ENCODE peak calls at places on chromosomes 3 and 15, in six cellular contexts. One of them, this sample, is unnamed.

GRCh38 chr3:28726840-28727239 is 378.2 kb upstream of the AZI2 start:
- DNase-seq in mesenchymal stem cell: peak; percentile 29
- DNase-seq in mesendoderm: peak; percentile 86
- DNase-seq in effector memory CD4-positive, alpha-beta T cell: no peak
- DNase-seq in osteoblast: peak; percentile 15
- DNase-seq in body of pancreas: peak; percentile 81
- DNase-seq in this sample: peak; percentile 66

GRCh38 chr3:121462565-121462964 is 83.2 kb downstream of the POLQ start:
- DNase-seq in mesenchymal stem cell: no peak
- DNase-seq in mesendoderm: no peak
- DNase-seq in effector memory CD4-positive, alpha-beta T cell: no peak
- DNase-seq in osteoblast: no peak
- DNase-seq in body of pancreas: no peak
- DNase-seq in this sample: no peak

GRCh38 chr15:94924971-94925593 is 693.7 kb downstream of the MCTP2 start:
- DNase-seq in mesenchymal stem cell: no peak
- DNase-seq in mesendoderm: no peak
- DNase-seq in effector memory CD4-positive, alpha-beta T cell: no peak
- DNase-seq in osteoblast: no peak
- DNase-seq in body of pancreas: no peak
- DNase-seq in this sample: no peak

GRCh38 chr15:85049805-85050204 is 68.1 kb downstream of the PDE8A start:
- DNase-seq in mesenchymal stem cell: no peak
- DNase-seq in mesendoderm: no peak
- DNase-seq in effector memory CD4-positive, alpha-beta T cell: no peak
- DNase-seq in osteoblast: no peak
- DNase-seq in body of pancreas: no peak
- DNase-seq in this sample: no peak

GRCh38 chr3:33372218-33373081 is 67.8 kb downstream of the UBP1 start:
- DNase-seq in mesenchymal stem cell: peak; percentile 74
- DNase-seq in mesendoderm: peak; percentile 63
- DNase-seq in effector memory CD4-positive, alpha-beta T cell: no peak
- DNase-seq in osteoblast: no peak
- DNase-seq in body of pancreas: peak; percentile 53
- DNase-seq in this sample: peak; percentile 84

GRCh38 chr3:148318240-148318639 is 379.5 kb upstream of the AGTR1 start:
- DNase-seq in mesenchymal stem cell: peak; percentile 13
- DNase-seq in mesendoderm: no peak
- DNase-seq in effector memory CD4-positive, alpha-beta T cell: no peak
- DNase-seq in osteoblast: no peak
- DNase-seq in body of pancreas: no peak
- DNase-seq in this sample: no peak

GRCh38 chr15:73907018-73907394 is 19.3 kb upstream of the LOXL1 start:
- DNase-seq in mesenchymal stem cell: no peak
- DNase-seq in mesendoderm: no peak
- DNase-seq in effector memory CD4-positive, alpha-beta T cell: no peak
- DNase-seq in osteoblast: no peak
- DNase-seq in body of pancreas: no peak
- DNase-seq in this sample: no peak

GRCh38 chr3:67654832-67655152 is 380 bp upstream of the SUCLG2 start:
- DNase-seq in mesenchymal stem cell: no peak
- DNase-seq in mesendoderm: no peak
- DNase-seq in effector memory CD4-positive, alpha-beta T cell: peak; percentile 16
- DNase-seq in osteoblast: no peak
- DNase-seq in body of pancreas: no peak
- DNase-seq in this sample: peak; percentile 6

GRCh38 chr15:48433226-48433886 is 102.1 kb downstream of the DUT start:
- DNase-seq in mesenchymal stem cell: no peak
- DNase-seq in mesendoderm: no peak
- DNase-seq in effector memory CD4-positive, alpha-beta T cell: no peak
- DNase-seq in osteoblast: peak; percentile 48
- DNase-seq in body of pancreas: no peak
- DNase-seq in this sample: peak; percentile 75

DNA sequence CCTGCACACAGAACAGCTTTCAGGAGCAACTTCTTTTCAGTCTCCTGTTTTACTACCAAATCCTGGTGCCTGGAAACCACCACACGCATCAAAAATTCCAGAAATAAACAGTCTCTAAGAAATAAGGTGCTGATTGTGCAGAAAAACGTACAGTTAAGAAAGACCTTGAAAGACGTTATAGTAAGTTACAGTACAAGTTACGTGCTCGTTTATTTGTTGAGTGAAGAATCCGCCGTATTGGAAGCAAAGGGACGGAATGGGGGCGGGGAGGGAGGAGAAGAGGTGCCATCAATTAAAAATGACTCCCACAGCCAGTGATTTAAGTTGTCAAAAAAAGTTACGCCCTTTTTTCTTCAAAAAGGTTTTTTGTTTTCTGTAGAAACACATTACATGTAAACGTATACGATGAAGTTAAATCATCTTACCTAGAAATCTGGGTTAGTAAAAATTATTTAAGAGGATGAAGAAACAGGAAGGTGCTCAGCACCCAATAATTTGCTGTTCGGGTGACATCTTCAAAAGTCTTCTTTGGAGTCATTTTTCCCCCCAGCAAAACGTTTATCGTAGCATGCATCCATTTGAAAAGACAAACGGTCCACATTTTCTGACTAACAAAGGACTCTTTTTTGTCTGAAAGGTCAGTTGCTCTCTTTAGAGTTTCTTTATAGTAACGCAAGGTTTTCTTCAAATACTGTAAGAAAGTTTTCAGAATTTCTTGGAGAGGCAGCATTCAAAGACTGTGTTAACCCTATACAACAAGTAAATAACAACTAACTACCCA is 782 bp upstream of the UACA start:
- DNase-seq in mesenchymal stem cell: no peak
- DNase-seq in mesendoderm: no peak
- DNase-seq in effector memory CD4-positive, alpha-beta T cell: no peak
- DNase-seq in osteoblast: no peak
- DNase-seq in body of pancreas: peak; percentile 28
- DNase-seq in this sample: no peak
- H3K4me1 ChIP-seq in mesenchymal stem cell: peaks cover 1% of the 10 kb centered on the region
- H3K4me1 ChIP-seq in mesendoderm: no peaks in the 10 kb centered on the region
- H3K4me1 ChIP-seq in effector memory CD4-positive, alpha-beta T cell: peaks cover 19% of the 10 kb centered on the region
- H3K4me1 ChIP-seq in osteoblast: peaks cover 61% of the 10 kb centered on the region
- H3K4me1 ChIP-seq in body of pancreas: peaks cover 13% of the 10 kb centered on the region
- H3K4me1 ChIP-seq in this sample: peaks cover 16% of the 10 kb centered on the region

GRCh38 chr15:79440355-79440908 is 8.3 kb downstream of the MINAR1 start:
- DNase-seq in mesenchymal stem cell: no peak
- DNase-seq in mesendoderm: no peak
- DNase-seq in effector memory CD4-positive, alpha-beta T cell: no peak
- DNase-seq in osteoblast: no peak
- DNase-seq in body of pancreas: no peak
- DNase-seq in this sample: no peak
- H3K27ac ChIP-seq in mesenchymal stem cell: no peak overlapping the region
- H3K27ac ChIP-seq in mesendoderm: no peak overlapping the region
- H3K27ac ChIP-seq in effector memory CD4-positive, alpha-beta T cell: no peak overlapping the region
- H3K27ac ChIP-seq in osteoblast: no peak overlapping the region
- H3K27ac ChIP-seq in body of pancreas: no peak overlapping the region
- H3K27ac ChIP-seq in this sample: no peak overlapping the region

GRCh38 chr3:24184528-24185176 is 239.6 kb downstream of the NR1D2 start:
- DNase-seq in mesenchymal stem cell: no peak
- DNase-seq in mesendoderm: no peak
- DNase-seq in effector memory CD4-positive, alpha-beta T cell: no peak
- DNase-seq in osteoblast: no peak
- DNase-seq in body of pancreas: no peak
- DNase-seq in this sample: no peak

GRCh38 chr3:24177201-24177600 is 232.1 kb downstream of the NR1D2 start:
- DNase-seq in mesenchymal stem cell: no peak
- DNase-seq in mesendoderm: no peak
- DNase-seq in effector memory CD4-positive, alpha-beta T cell: no peak
- DNase-seq in osteoblast: no peak
- DNase-seq in body of pancreas: no peak
- DNase-seq in this sample: no peak

GRCh38 chr3:24180616-24181015 is 235.5 kb downstream of the NR1D2 start:
- DNase-seq in mesenchymal stem cell: no peak
- DNase-seq in mesendoderm: no peak
- DNase-seq in effector memory CD4-positive, alpha-beta T cell: no peak
- DNase-seq in osteoblast: peak; percentile 3
- DNase-seq in body of pancreas: no peak
- DNase-seq in this sample: no peak

GRCh38 chr3:24182756-24183155 is 237.7 kb downstream of the NR1D2 start:
- DNase-seq in mesenchymal stem cell: no peak
- DNase-seq in mesendoderm: peak; percentile 11
- DNase-seq in effector memory CD4-positive, alpha-beta T cell: no peak
- DNase-seq in osteoblast: peak; percentile 17
- DNase-seq in body of pancreas: no peak
- DNase-seq in this sample: no peak

GRCh38 chr3:24181256-24181655 is 236.2 kb downstream of the NR1D2 start:
- DNase-seq in mesenchymal stem cell: no peak
- DNase-seq in mesendoderm: no peak
- DNase-seq in effector memory CD4-positive, alpha-beta T cell: no peak
- DNase-seq in osteoblast: no peak
- DNase-seq in body of pancreas: peak; percentile 27
- DNase-seq in this sample: no peak
- H3K4me1 ChIP-seq in mesenchymal stem cell: peaks cover 1% of the 10 kb centered on the region
- H3K4me1 ChIP-seq in mesendoderm: no peaks in the 10 kb centered on the region
- H3K4me1 ChIP-seq in effector memory CD4-positive, alpha-beta T cell: no peaks in the 10 kb centered on the region
- H3K4me1 ChIP-seq in osteoblast: no peaks in the 10 kb centered on the region
- H3K4me1 ChIP-seq in body of pancreas: peaks cover 23% of the 10 kb centered on the region
- H3K4me1 ChIP-seq in this sample: no peaks in the 10 kb centered on the region

DNA sequence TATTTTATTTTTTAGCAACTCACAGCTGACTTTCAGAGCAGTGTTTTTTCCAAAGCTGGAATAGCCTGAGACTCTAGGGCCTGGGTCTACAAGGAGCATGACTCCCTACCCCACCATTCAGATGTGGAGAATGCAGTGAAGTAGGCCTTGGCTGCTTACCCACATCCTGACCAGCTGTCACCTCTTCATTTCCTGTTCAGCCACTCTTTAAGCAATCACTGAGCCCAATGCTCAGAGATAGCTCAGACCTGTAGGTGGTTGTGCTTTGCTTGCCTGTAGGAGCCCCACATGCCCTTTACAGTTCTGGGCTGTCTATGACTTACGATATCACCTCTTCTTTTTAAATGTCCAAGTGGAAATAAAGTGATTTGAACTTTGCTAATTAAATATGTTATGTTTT is 148.1 kb downstream of the NEK11 start:
- DNase-seq in mesenchymal stem cell: peak; percentile 2
- DNase-seq in mesendoderm: peak; percentile 33
- DNase-seq in effector memory CD4-positive, alpha-beta T cell: no peak
- DNase-seq in osteoblast: no peak
- DNase-seq in body of pancreas: no peak
- DNase-seq in this sample: peak; percentile 25
- H3K27ac ChIP-seq in mesenchymal stem cell: no peak overlapping the region
- H3K27ac ChIP-seq in mesendoderm: no peak overlapping the region
- H3K27ac ChIP-seq in effector memory CD4-positive, alpha-beta T cell: no peak overlapping the region
- H3K27ac ChIP-seq in osteoblast: no peak overlapping the region
- H3K27ac ChIP-seq in body of pancreas: no peak overlapping the region
- H3K27ac ChIP-seq in this sample: no peak overlapping the region

GRCh38 chr3:43869491-43869890 is 178.8 kb downstream of the ABHD5 start:
- DNase-seq in mesenchymal stem cell: no peak
- DNase-seq in mesendoderm: no peak
- DNase-seq in effector memory CD4-positive, alpha-beta T cell: no peak
- DNase-seq in osteoblast: no peak
- DNase-seq in body of pancreas: no peak
- DNase-seq in this sample: peak; percentile 34
- H3K4me1 ChIP-seq in mesenchymal stem cell: peaks cover 44% of the 10 kb centered on the region
- H3K4me1 ChIP-seq in mesendoderm: peaks cover 7% of the 10 kb centered on the region
- H3K4me1 ChIP-seq in effector memory CD4-positive, alpha-beta T cell: no peaks in the 10 kb centered on the region
- H3K4me1 ChIP-seq in osteoblast: peaks cover 77% of the 10 kb centered on the region
- H3K4me1 ChIP-seq in body of pancreas: peaks cover 10% of the 10 kb centered on the region
- H3K4me1 ChIP-seq in this sample: peaks cover 91% of the 10 kb centered on the region

GRCh38 chr15:27690290-27690689 is 408.8 kb downstream of the OCA2 start:
- DNase-seq in mesenchymal stem cell: no peak
- DNase-seq in mesendoderm: peak; percentile 21
- DNase-seq in effector memory CD4-positive, alpha-beta T cell: no peak
- DNase-seq in osteoblast: no peak
- DNase-seq in body of pancreas: no peak
- DNase-seq in this sample: no peak

GRCh38 chr15:27692438-27692837 is 406.7 kb downstream of the OCA2 start:
- DNase-seq in mesenchymal stem cell: no peak
- DNase-seq in mesendoderm: no peak
- DNase-seq in effector memory CD4-positive, alpha-beta T cell: no peak
- DNase-seq in osteoblast: no peak
- DNase-seq in body of pancreas: no peak
- DNase-seq in this sample: no peak

GRCh38 chr15:27696530-27696929 is 402.6 kb downstream of the OCA2 start:
- DNase-seq in mesenchymal stem cell: no peak
- DNase-seq in mesendoderm: no peak
- DNase-seq in effector memory CD4-positive, alpha-beta T cell: no peak
- DNase-seq in osteoblast: no peak
- DNase-seq in body of pancreas: no peak
- DNase-seq in this sample: no peak

DNA sequence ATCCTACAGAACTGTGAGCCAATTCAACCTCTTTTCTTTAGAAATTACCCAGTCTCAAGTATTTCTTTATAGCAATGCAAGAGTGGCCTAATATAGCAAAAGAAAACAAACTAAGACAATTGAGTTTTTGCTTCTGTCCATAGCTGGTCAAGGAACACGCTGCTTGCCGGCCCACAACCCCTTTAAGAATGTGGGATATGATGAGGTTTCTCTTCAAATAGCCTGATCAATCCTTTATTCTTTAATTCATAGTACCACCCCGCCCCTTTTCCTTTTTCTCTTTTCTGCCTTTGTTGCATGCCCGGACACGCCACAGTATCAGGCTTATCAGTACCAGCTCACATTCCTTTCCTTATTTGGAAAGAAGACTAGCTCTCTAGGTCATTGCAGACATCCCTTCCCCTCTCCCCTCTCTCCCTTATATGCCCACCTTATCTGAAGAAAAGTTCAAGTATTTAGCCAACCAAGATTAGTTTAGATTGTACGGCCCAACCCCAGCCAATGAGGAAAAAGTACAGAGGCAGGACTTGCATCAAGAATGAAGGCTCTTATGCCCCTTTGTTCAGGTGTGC is 404.5 kb downstream of the OCA2 start:
- DNase-seq in mesenchymal stem cell: no peak
- DNase-seq in mesendoderm: peak; percentile 77
- DNase-seq in effector memory CD4-positive, alpha-beta T cell: no peak
- DNase-seq in osteoblast: no peak
- DNase-seq in body of pancreas: no peak
- DNase-seq in this sample: no peak
- H3K27ac ChIP-seq in mesenchymal stem cell: no peak overlapping the region
- H3K27ac ChIP-seq in mesendoderm: no peak overlapping the region
- H3K27ac ChIP-seq in effector memory CD4-positive, alpha-beta T cell: no peak overlapping the region
- H3K27ac ChIP-seq in osteoblast: no peak overlapping the region
- H3K27ac ChIP-seq in body of pancreas: no peak overlapping the region
- H3K27ac ChIP-seq in this sample: no peak overlapping the region